ENCODE peak calls at places on chromosomes 1 and 21, in ten cellular contexts. T, U, R, L, P, I, F, E, G and X are unnamed samples.

GRCh38 chr1:29736582-29737188 is 500.4 kb downstream of the PTPRU start:
- DNase-seq in L (peak), G (no peak), U (no peak), P (no peak), E (no peak), R (no peak), I (peak), F (no peak), T (no peak), X (peak)

GRCh38 chr1:246682231-246682895 is 41.8 kb upstream of the SCCPDH start:
- DNase-seq in T (no peak), I (no peak), L (peak), R (no peak), G (no peak), F (peak), P (no peak), E (no peak), U (no peak), X (no peak)

GRCh38 chr1:178653091-178653490 is 72.0 kb upstream of the RALGPS2 start:
- DNase-seq in F (no peak), P (no peak), R (no peak), I (peak), U (no peak), E (no peak), T (no peak), G (no peak), L (no peak), X (no peak)

GRCh38 chr1:77543822-77544448 is 138.5 kb downstream of the ZZZ3 start:
- DNase-seq in G (no peak), T (no peak), U (no peak), I (peak), P (no peak), R (no peak), L (no peak), F (no peak), E (no peak), X (no peak)

GRCh38 chr1:90835172-90835660 is 118.1 kb upstream of the BARHL2 start:
- DNase-seq in T (no peak), G (no peak), U (no peak), P (no peak), L (no peak), F (no peak), E (no peak), R (no peak), I (no peak), X (no peak)

GRCh38 chr1:1677718-1678580 is 14.6 kb downstream of the SLC35E2B start:
- DNase-seq in R (no peak), F (no peak), I (peak), G (no peak), P (no peak), T (peak), L (no peak), E (no peak), U (peak), X (peak)

GRCh38 chr1:107254306-107254705 is 113.5 kb downstream of the NTNG1 start:
- DNase-seq in F (no peak), I (no peak), U (no peak), T (no peak), R (no peak), E (no peak), P (no peak), L (no peak), G (no peak), X (no peak)

GRCh38 chr1:39898648-39899603 is 2.8 kb downstream of the MYCL start:
- DNase-seq in U (no peak), G (no peak), T (no peak), R (peak), F (no peak), L (peak), E (no peak), I (peak), P (peak), X (no peak)

GRCh38 chr21:46145159-46145839 is 10.1 kb downstream of the FTCD start:
- DNase-seq in L (no peak), U (peak), E (no peak), P (no peak), R (no peak), I (no peak), T (peak), F (peak), G (peak), X (no peak)

GRCh38 chr21:44497641-44498243 is 42.3 kb downstream of the KRTAP10-1 start:
- DNase-seq in T (no peak), G (peak), I (no peak), P (peak), E (no peak), F (no peak), R (no peak), U (no peak), L (no peak), X (no peak)

GRCh38 chr1:93907718-93908117 is 1.5 kb downstream of the GCLM start:
- DNase-seq in I (peak), U (peak), T (no peak), E (peak), G (no peak), F (peak), R (no peak), P (peak), L (peak), X (no peak)

GRCh38 chr1:183051546-183051945 is 28.3 kb downstream of the LAMC1 start:
- DNase-seq in T (no peak), R (no peak), I (peak), F (no peak), G (no peak), L (no peak), E (no peak), P (no peak), U (no peak), X (no peak)

GRCh38 chr1:27719286-27720251 is 6.2 kb upstream of the FAM76A start:
- DNase-seq in I (peak), P (no peak), R (no peak), G (no peak), T (no peak), L (peak), U (no peak), F (no peak), E (no peak), X (peak)

GRCh38 chr21:36104306-36105300 is 30.3 kb upstream of the CBR3 start:
- DNase-seq in F (peak), G (peak), T (peak), E (peak), L (peak), I (peak), R (peak), P (peak), U (peak), X (no peak)

GRCh38 chr21:40512590-40512989 is 334.4 kb downstream of the DSCAM start:
- DNase-seq in U (no peak), F (no peak), T (no peak), E (no peak), R (no peak), P (no peak), I (peak), G (no peak), L (no peak), X (peak)

GRCh38 chr21:33951276-33952178 is 35.9 kb upstream of the ATP5PO start:
- DNase-seq in I (no peak), E (no peak), F (no peak), G (no peak), P (no peak), U (no peak), T (no peak), R (no peak), L (no peak), X (no peak)

GRCh38 chr1:35702540-35702939 is 16.1 kb downstream of the C1orf216 start:
- DNase-seq in U (no peak), F (no peak), I (no peak), E (no peak), T (no peak), P (no peak), R (no peak), G (no peak), L (no peak), X (no peak)

GRCh38 chr1:88454781-88455180 is 229.3 kb upstream of the PKN2 start:
- DNase-seq in F (no peak), E (no peak), U (no peak), I (no peak), T (no peak), G (no peak), R (no peak), P (no peak), L (no peak), X (no peak)

GRCh38 chr1:111225717-111226400 is 1.7 kb upstream of the CHI3L2 start:
- DNase-seq in G (no peak), R (no peak), L (no peak), F (no peak), U (no peak), I (no peak), T (no peak), P (peak), E (no peak), X (no peak)

GRCh38 chr1:81377406-81377805 is 423.3 kb upstream of the ADGRL2 start:
- DNase-seq in G (no peak), F (no peak), I (peak), R (no peak), L (no peak), P (no peak), T (no peak), E (no peak), U (no peak), X (no peak)

GRCh38 chr1:204758601-204759000 is 73.1 kb upstream of the LRRN2 start:
- DNase-seq in R (no peak), P (no peak), I (no peak), F (no peak), T (no peak), U (no peak), E (no peak), G (no peak), L (no peak), X (no peak)

GRCh38 chr1:218112862-218113261 is 172.2 kb upstream of the RRP15 start:
- DNase-seq in F (no peak), G (no peak), U (no peak), I (peak), R (no peak), P (no peak), T (no peak), E (no peak), L (no peak), X (no peak)

GRCh38 chr1:209611771-209612570 is 28.5 kb downstream of the CAMK1G start:
- DNase-seq in G (peak), R (no peak), I (no peak), T (no peak), L (no peak), U (no peak), F (no peak), P (no peak), E (no peak), X (peak)

GRCh38 chr1:6044481-6045109 is 1.1 kb upstream of the KCNAB2 start:
- DNase-seq in F (no peak), E (no peak), L (no peak), U (no peak), I (no peak), R (no peak), T (no peak), G (peak), P (no peak), X (no peak)

GRCh38 chr1:50531601-50532000 is 108.4 kb upstream of the DMRTA2 start:
- DNase-seq in T (no peak), L (no peak), I (no peak), F (no peak), E (no peak), R (no peak), U (no peak), P (no peak), G (no peak), X (no peak)

GRCh38 chr1:147246044-147246690 is 3.7 kb downstream of the CHD1L start:
- DNase-seq in F (no peak), I (no peak), U (no peak), R (no peak), T (no peak), L (no peak), P (no peak), E (no peak), G (no peak), X (no peak)

GRCh38 chr1:147246910-147247655 is 4.6 kb downstream of the CHD1L start:
- DNase-seq in P (no peak), E (no peak), R (no peak), U (no peak), F (no peak), I (no peak), L (no peak), G (no peak), T (no peak), X (peak)

GRCh38 chr1:147245586-147246021 is 3.1 kb downstream of the CHD1L start:
- DNase-seq in L (no peak), R (no peak), G (no peak), P (no peak), F (no peak), E (no peak), I (peak), T (no peak), U (no peak), X (no peak)

GRCh38 chr1:147243228-147243685 is 773 bp downstream of the CHD1L start:
- DNase-seq in L (peak), T (no peak), R (peak), G (no peak), E (peak), F (peak), I (no peak), U (no peak), P (peak), X (no peak)

GRCh38 chr1:147245129-147245528 is 2.6 kb downstream of the CHD1L start:
- DNase-seq in I (no peak), P (no peak), R (no peak), L (no peak), G (no peak), F (no peak), U (no peak), T (no peak), E (no peak), X (no peak)
- H3K27ac ChIP-seq in I (no peak), P (no peak), R (no peak), L (no peak), G (peak), F (no peak), U (no peak), T (no peak), E (no peak), X (no peak)

GRCh38 chr1:193794239-193794638 is 607.8 kb upstream of the B3GALT2 start:
- DNase-seq in G (no peak), U (no peak), F (no peak), E (no peak), I (no peak), L (no peak), R (no peak), P (no peak), T (no peak), X (no peak)
- H3K27ac ChIP-seq in G (no peak), U (no peak), F (no peak), E (no peak), I (no peak), L (no peak), R (no peak), P (no peak), T (no peak), X (no peak)

DNA sequence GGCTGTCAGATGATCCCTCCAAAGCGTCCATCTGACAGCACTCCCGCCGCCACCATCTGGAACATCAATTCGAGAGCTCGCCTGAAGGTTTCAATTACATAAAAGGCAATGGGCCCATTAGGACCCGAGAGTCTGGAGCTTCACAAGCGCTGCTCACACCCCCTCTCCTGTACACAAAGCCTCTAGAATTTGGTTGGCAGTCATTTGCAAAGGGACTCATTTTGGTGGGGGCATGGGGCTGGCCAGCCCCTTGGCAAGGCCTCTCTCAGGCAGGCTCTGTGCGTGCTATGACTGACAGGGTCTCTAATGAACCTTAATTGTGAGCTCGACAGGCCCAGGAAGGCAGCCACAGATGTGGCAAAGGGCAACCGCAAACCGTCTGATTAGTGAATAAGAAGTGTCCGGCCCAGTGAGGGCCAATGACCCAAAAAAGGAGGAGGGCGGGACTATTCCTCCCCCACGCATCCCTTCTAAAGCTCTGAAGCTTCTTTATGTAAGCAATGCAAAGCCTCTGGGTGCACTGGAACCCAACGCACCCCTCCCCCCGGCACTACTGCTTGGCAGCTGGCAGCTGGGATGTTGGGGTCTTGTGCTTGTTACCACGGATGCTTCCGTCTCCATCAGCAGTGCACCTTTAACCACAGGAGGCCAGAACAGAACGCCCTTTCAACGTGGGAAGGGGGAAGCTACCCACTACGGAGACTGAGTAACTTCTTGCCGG is 79.4 kb downstream of the CAPZB start:
- DNase-seq in I (no peak), R (no peak), P (no peak), T (no peak), U (no peak), F (no peak), E (no peak), L (no peak), G (no peak), X (no peak)
- H3K27ac ChIP-seq in I (no peak), R (peak), P (no peak), T (peak), U (no peak), F (no peak), E (peak), L (no peak), G (no peak), X (no peak)

GRCh38 chr1:31759266-31760023 is 4.7 kb downstream of the ADGRB2 start:
- DNase-seq in F (no peak), T (no peak), P (no peak), I (no peak), R (no peak), E (no peak), U (no peak), L (no peak), G (no peak), X (no peak)

GRCh38 chr1:31760901-31761470 is 3.2 kb downstream of the ADGRB2 start:
- DNase-seq in L (no peak), E (peak), R (peak), G (peak), U (peak), F (peak), I (peak), P (peak), T (no peak), X (no peak)

GRCh38 chr1:31762323-31762722 is 1.8 kb downstream of the ADGRB2 start:
- DNase-seq in P (no peak), R (no peak), L (no peak), I (no peak), U (no peak), E (no peak), G (no peak), T (no peak), F (no peak), X (no peak)

GRCh38 chr1:31761883-31762282 is 2.3 kb downstream of the ADGRB2 start:
- DNase-seq in G (no peak), U (no peak), F (no peak), T (no peak), I (peak), L (no peak), E (no peak), P (no peak), R (no peak), X (no peak)

GRCh38 chr1:31760422-31760900 is 3.7 kb downstream of the ADGRB2 start:
- DNase-seq in U (peak), I (peak), E (no peak), T (no peak), P (peak), L (no peak), G (no peak), R (no peak), F (no peak), X (no peak)
- H3K27ac ChIP-seq in U (no peak), I (peak), E (no peak), T (peak), P (no peak), L (no peak), G (no peak), R (peak), F (no peak), X (no peak)